ENCODE peak calls at places on chromosomes 1 and 21, in five cellular contexts. Q, B, V, U and W are unnamed samples. For H3K9me3, the result is how much of the 10 kb centered on the place peaks cover.

GRCh38 chr1:178541829-178542553 is 29.1 kb downstream of the TEX35 start:
- DNase-seq in Q (peak), B (no peak), V (peak), U (peak), W (peak)

GRCh38 chr21:41147096-41147978 is 20.6 kb upstream of the BACE2 start:
- DNase-seq in Q (no peak), B (no peak), V (no peak), U (no peak), W (no peak)

GRCh38 chr1:7386226-7387052 is 384.7 kb upstream of the VAMP3 start:
- DNase-seq in Q (peak), B (no peak), V (no peak), U (no peak), W (no peak)

GRCh38 chr21:43758132-43758619 is 17.9 kb downstream of the CSTB start:
- DNase-seq in Q (peak), B (peak), V (no peak), U (no peak), W (no peak)

GRCh38 chr1:190104959-190105358 is 372.7 kb downstream of the BRINP3 start:
- DNase-seq in Q (no peak), B (no peak), V (no peak), U (no peak), W (no peak)

GRCh38 chr1:151047925-151048644 is 534 bp downstream of the C1orf56 start:
- DNase-seq in Q (peak), B (peak), V (peak), U (peak), W (peak)

GRCh38 chr1:94237291-94238226 is at the start of gene ARHGAP29:
- DNase-seq in Q (peak), B (peak), V (no peak), U (peak), W (peak)

GRCh38 chr21:39319814-39320332 is 6.4 kb upstream of the BRWD1 start:
- DNase-seq in Q (no peak), B (no peak), V (no peak), U (no peak), W (no peak)

GRCh38 chr1:8667869-8668595 is 149.4 kb downstream of the RERE start:
- DNase-seq in Q (no peak), B (no peak), V (no peak), U (no peak), W (no peak)

GRCh38 chr1:228243093-228243492 is 35.2 kb downstream of the OBSCN start:
- DNase-seq in Q (no peak), B (no peak), V (no peak), U (no peak), W (no peak)
- H3K9me3 ChIP-seq in Q (under half), B (half or more), V (under half), U (under half), W (half or more)

GRCh38 chr1:193065954-193066353 is 6.5 kb downstream of the RO60 start:
- DNase-seq in Q (no peak), B (no peak), V (no peak), U (no peak), W (no peak)
- H3K27ac ChIP-seq in Q (no peak), B (no peak), V (no peak), U (no peak), W (no peak)

GRCh38 chr1:204587621-204588020 is 71.4 kb downstream of the MDM4 start:
- DNase-seq in Q (no peak), B (no peak), V (no peak), U (no peak), W (no peak)

GRCh38 chr1:204581759-204582158 is 65.6 kb downstream of the MDM4 start:
- DNase-seq in Q (no peak), B (no peak), V (no peak), U (no peak), W (no peak)

GRCh38 chr1:204583909-204584632 is 67.9 kb downstream of the MDM4 start:
- DNase-seq in Q (no peak), B (no peak), V (no peak), U (no peak), W (no peak)

GRCh38 chr1:204580862-204581261 is 64.7 kb downstream of the MDM4 start:
- DNase-seq in Q (no peak), B (no peak), V (no peak), U (no peak), W (no peak)

GRCh38 chr1:204584699-204585372 is 68.6 kb downstream of the MDM4 start:
- DNase-seq in Q (no peak), B (no peak), V (no peak), U (no peak), W (no peak)
- H3K9me3 ChIP-seq in Q (under half), B (under half), V (under half), U (under half), W (under half)

DNA sequence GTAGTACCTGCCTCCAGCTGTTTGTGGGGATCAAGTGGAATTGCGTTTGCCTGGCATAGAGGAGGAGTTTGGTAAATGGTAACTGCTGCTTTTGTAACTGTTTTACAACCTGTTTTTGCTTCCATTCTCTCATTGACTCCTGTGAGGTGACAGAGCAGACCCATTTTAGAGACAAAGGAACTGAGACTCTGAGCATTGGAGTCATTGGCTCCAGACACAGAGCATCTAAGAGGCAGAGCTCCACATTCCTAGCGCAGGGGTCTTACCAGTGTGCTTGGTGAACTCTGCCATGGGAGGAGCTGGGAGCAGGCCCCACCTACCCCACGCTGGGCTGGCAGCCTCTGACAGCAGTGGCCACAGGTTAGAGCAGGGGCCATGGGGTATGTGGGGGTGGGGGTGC is 2.4 kb downstream of the LDLRAP1 start:
- DNase-seq in Q (no peak), B (no peak), V (no peak), U (no peak), W (no peak)
- H3K27ac ChIP-seq in Q (peak), B (peak), V (peak), U (peak), W (peak)

GRCh38 chr1:171219751-171220385 is 28.4 kb upstream of the FMO1 start:
- DNase-seq in Q (no peak), B (no peak), V (no peak), U (no peak), W (no peak)
- H3K9me3 ChIP-seq in Q (under half), B (under half), V (under half), U (under half), W (under half)

GRCh38 chr1:30314591-30314990 is 408.8 kb downstream of the MATN1 start:
- DNase-seq in Q (peak), B (no peak), V (no peak), U (no peak), W (no peak)

GRCh38 chr1:30313584-30313983 is 409.8 kb downstream of the MATN1 start:
- DNase-seq in Q (no peak), B (no peak), V (no peak), U (no peak), W (no peak)

GRCh38 chr1:30313176-30313575 is 410.2 kb downstream of the MATN1 start:
- DNase-seq in Q (peak), B (no peak), V (no peak), U (no peak), W (no peak)

GRCh38 chr1:30312226-30312625 is 411.2 kb downstream of the MATN1 start:
- DNase-seq in Q (peak), B (no peak), V (no peak), U (no peak), W (no peak)

DNA sequence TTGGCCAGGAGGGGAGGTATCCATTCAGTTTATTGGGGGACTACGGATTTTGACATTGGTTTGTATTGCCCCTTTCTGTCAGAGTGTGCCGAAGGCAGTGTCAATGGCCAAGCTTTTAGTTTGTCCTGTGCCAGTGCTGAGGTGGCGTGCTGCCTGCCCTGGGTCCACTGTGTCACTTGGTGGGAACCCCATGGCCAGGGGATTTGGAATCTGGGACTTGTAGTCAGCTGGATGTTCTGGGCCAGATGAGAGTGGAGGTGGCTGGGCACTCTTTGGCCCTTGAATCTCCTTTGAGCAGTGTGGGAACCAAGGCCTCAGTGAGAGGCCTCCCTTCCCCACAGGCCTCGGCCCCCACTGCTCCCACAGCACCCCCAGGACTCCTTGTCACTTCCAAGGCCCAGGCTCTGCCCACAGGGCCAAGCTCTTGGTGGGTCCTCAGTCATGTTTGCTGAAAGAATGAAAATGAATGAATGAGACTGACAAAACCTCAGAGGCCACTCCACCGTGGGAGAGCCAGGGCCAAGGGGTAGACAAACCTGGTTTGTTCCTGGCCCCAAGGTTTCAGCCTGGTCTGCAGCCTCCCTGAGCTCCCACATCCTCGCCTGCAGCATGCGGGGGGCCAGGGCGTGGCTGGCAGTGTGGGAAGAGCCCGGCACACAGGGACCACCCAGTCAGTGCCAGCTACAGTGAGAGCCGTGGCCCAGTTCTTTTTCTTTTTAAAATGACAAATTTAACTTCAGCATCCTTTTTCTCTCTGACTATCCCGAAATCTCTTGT is 412.2 kb downstream of the MATN1 start:
- DNase-seq in Q (peak), B (no peak), V (no peak), U (no peak), W (no peak)
- H3K27ac ChIP-seq in Q (no peak), B (no peak), V (no peak), U (no peak), W (no peak)

GRCh38 chr21:8993284-8993942 is 1528.0 kb upstream of the TPTE start:
- DNase-seq in Q (no peak), B (no peak), V (no peak), U (no peak), W (no peak)

GRCh38 chr21:8994640-8995511 is 1526.5 kb upstream of the TPTE start:
- DNase-seq in Q (no peak), B (no peak), V (no peak), U (no peak), W (no peak)

GRCh38 chr21:8991968-8992621 is 1529.3 kb upstream of the TPTE start:
- DNase-seq in Q (peak), B (no peak), V (no peak), U (no peak), W (no peak)

GRCh38 chr21:8992731-8993174 is 1528.6 kb upstream of the TPTE start:
- DNase-seq in Q (peak), B (no peak), V (no peak), U (no peak), W (no peak)

GRCh38 chr21:8993943-8994639 is 1527.3 kb upstream of the TPTE start:
- DNase-seq in Q (no peak), B (no peak), V (no peak), U (no peak), W (no peak)
- H3K9me3 ChIP-seq in Q (under half), B (under half), V (under half), U (under half), W (under half)

GRCh38 chr1:36481771-36482723 is 666 bp downstream of the CSF3R start:
- DNase-seq in Q (no peak), B (no peak), V (no peak), U (no peak), W (no peak)

GRCh38 chr1:36482724-36483388 is at the start of gene CSF3R:
- DNase-seq in Q (no peak), B (no peak), V (no peak), U (no peak), W (no peak)

GRCh38 chr1:36481091-36481490 is 1.6 kb downstream of the CSF3R start:
- DNase-seq in Q (no peak), B (no peak), V (no peak), U (no peak), W (no peak)

GRCh38 chr1:36479505-36480051 is 3.1 kb downstream of the CSF3R start:
- DNase-seq in Q (no peak), B (no peak), V (no peak), U (no peak), W (no peak)

GRCh38 chr1:36480161-36480560 is 2.6 kb downstream of the CSF3R start:
- DNase-seq in Q (no peak), B (no peak), V (no peak), U (no peak), W (no peak)
- H3K27ac ChIP-seq in Q (no peak), B (no peak), V (no peak), U (no peak), W (no peak)

GRCh38 chr1:174324493-174324892 is 123.3 kb upstream of the GPR52 start:
- DNase-seq in Q (no peak), B (no peak), V (no peak), U (no peak), W (no peak)
- H3K9me3 ChIP-seq in Q (under half), B (under half), V (under half), U (under half), W (under half)